ENCODE peak calls at places on chromosomes 6 and 20, in four cellular contexts. R is fibroblast of lung, A is uterus, O is fibroblast of pulmonary artery. E is an unnamed sample.
A peak's percentile ranks its signal among the peaks of the same experiment; 100 is the strongest.

GRCh38 chr20:3174442-3175263 is 1.3 kb upstream of the LZTS3 start:
- DNase-seq in A (no peak), R (peak; percentile 49), O (peak; percentile 36), E (peak; percentile 56)

GRCh38 chr6:10033223-10033829 is 381.5 kb downstream of the TFAP2A start:
- DNase-seq in A (no peak), R (no peak), O (peak; percentile 1), E (peak; percentile 72)

GRCh38 chr6:55617272-55617671 is 38.3 kb upstream of the HMGCLL1 start:
- DNase-seq in A (no peak), R (peak; percentile 65), O (peak; percentile 69), E (peak; percentile 61)

GRCh38 chr20:3681352-3681930 is 369 bp downstream of the ADAM33 start:
- DNase-seq in R (no peak), A (no peak), O (no peak), E (no peak)

GRCh38 chr6:11425431-11425871 is 112.1 kb upstream of the TMEM170B start:
- DNase-seq in A (no peak), R (no peak), O (no peak), E (no peak)

GRCh38 chr6:95679981-95680380 is 102.6 kb downstream of the MANEA start:
- DNase-seq in A (no peak), O (no peak), R (no peak), E (no peak)

GRCh38 chr6:119506631-119507174 is 157.1 kb upstream of the MAN1A1 start:
- DNase-seq in R (no peak), A (no peak), O (no peak), E (no peak)

GRCh38 chr20:4154958-4155411 is 139.6 kb upstream of the RNF24 start:
- DNase-seq in R (no peak), A (no peak), O (no peak), E (no peak)

GRCh38 chr6:144931172-144932035 is 646.3 kb downstream of the UTRN start:
- DNase-seq in A (no peak), R (peak; percentile 52), O (peak; percentile 58), E (peak; percentile 58)

DNA sequence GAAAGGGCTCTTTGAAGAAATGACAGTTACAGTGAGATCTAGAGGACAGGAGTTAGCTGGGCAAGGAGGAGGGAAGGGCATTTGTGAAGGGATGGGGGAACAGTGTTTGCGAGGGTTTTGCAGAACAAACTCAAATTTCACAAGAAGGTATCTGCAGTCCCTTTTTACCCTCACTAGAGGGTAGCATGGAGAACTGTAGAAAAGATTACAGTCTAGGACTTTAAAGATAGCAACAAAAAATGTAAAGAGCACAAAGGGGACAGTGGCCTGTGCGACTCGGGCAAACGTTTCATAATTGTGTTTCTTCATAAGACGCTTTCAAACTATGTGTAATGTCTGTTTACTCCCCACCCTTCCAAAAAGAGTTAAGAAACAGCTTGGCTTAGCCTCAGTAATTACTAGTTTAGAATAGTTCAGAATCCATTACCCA is 21.2 kb upstream of the ASXL1 start:
- DNase-seq in R (peak; percentile 69), O (peak; percentile 59), A (no peak), E (peak; percentile 44)
- TF ChIP-seq CTCF in R (peak; percentile 57), O (peak; percentile 73), A (peak; percentile 32), E (peak; percentile 66)

GRCh38 chr20:44745560-44746366 is at the start of gene KCNK15:
- DNase-seq in A (peak; percentile 54), R (no peak), O (no peak), E (peak; percentile 18)
- H3K4me3 ChIP-seq in A (peak within 1 kb of the TSS; percentile 59), R (peak within 1 kb of the TSS; percentile 19), O (peak within 1 kb of the TSS; percentile 46), E (peak within 1 kb of the TSS; percentile 32)

GRCh38 chr6:72913797-72914196 is 291.9 kb downstream of the KCNQ5 start:
- DNase-seq in O (no peak), R (no peak), A (no peak), E (peak; percentile 57)
- TF ChIP-seq CTCF in O (no peak), R (no peak), A (no peak), E (no peak)

GRCh38 chr6:28635547-28636158 is 110.0 kb downstream of the GPX5 start:
- DNase-seq in R (no peak), O (no peak), A (no peak), E (no peak)
- H3K4me3 ChIP-seq in R (peak overlapping the region; percentile 71), O (peak overlapping the region; percentile 47), A (peak overlapping the region; percentile 14), E (peak overlapping the region; percentile 43)

GRCh38 chr6:907928-908327 is 215.0 kb upstream of the EXOC2 start:
- DNase-seq in R (no peak), A (no peak), O (no peak), E (no peak)
- TF ChIP-seq CTCF in R (no peak), A (no peak), O (no peak), E (no peak)

GRCh38 chr20:10076126-10077080 is 41.6 kb downstream of the ANKEF1 start:
- DNase-seq in O (peak; percentile 73), R (peak; percentile 9), A (peak; percentile 18), E (peak; percentile 70)

GRCh38 chr20:10077886-10078285 is 43.1 kb downstream of the ANKEF1 start:
- DNase-seq in O (no peak), R (no peak), A (no peak), E (peak; percentile 69)

GRCh38 chr20:10075606-10076005 is 40.8 kb downstream of the ANKEF1 start:
- DNase-seq in R (no peak), O (no peak), A (no peak), E (peak; percentile 81)

GRCh38 chr20:10077081-10077471 is 42.3 kb downstream of the ANKEF1 start:
- DNase-seq in A (no peak), R (no peak), O (no peak), E (no peak)

GRCh38 chr20:10074513-10074912 is 39.7 kb downstream of the ANKEF1 start:
- DNase-seq in A (no peak), O (peak; percentile 88), R (peak; percentile 90), E (peak; percentile 97)
- H3K4me3 ChIP-seq in A (no peak overlapping the region), O (no peak overlapping the region), R (no peak overlapping the region), E (no peak overlapping the region)

GRCh38 chr6:53070808-53071207 is 5.6 kb downstream of the FBXO9 start:
- DNase-seq in O (peak; percentile 16), R (peak; percentile 10), A (no peak), E (no peak)
- TF ChIP-seq CTCF in O (peak; percentile 4), R (no peak), A (no peak), E (no peak)

DNA sequence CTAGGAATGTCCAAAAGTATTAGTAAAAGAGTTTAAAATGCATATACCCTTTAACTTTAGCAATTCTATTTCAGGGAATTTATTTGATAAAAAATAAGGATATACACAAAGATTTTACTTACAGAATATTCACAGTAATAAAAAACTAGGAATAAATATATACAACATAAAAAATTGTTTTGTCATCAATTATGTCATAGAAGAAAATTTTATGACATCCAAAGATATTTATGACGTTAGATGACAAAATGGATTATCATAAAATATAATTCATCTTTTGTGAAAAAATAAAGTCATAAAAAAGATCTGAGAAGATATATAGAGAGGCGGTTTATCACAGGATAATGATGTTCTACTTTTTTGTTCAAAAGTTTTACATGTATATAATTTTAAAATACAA is 32.0 kb upstream of the TCF21 start:
- DNase-seq in A (no peak), O (no peak), R (no peak), E (no peak)
- H3K4me3 ChIP-seq in A (no peak overlapping the region), O (no peak overlapping the region), R (no peak overlapping the region), E (no peak overlapping the region)